ENCODE peak calls at places on chromosome 1, in eight cellular contexts. One of them, this sample, is unnamed.

GRCh38 chr1:228339059-228339704 is 67.5 kb downstream of the TRIM11 start:
- DNase-seq in AG09309: no peak
- DNase-seq in H1: no peak
- DNase-seq in CD4-positive, alpha-beta T cell: no peak
- DNase-seq in glutamatergic neuron: no peak
- DNase-seq in heart left ventricle: no peak
- DNase-seq in GM10248: no peak
- DNase-seq in A549: no peak
- DNase-seq in this sample: no peak

GRCh38 chr1:246711548-246712003 is 12.6 kb upstream of the SCCPDH start:
- DNase-seq in AG09309: no peak
- DNase-seq in H1: no peak
- DNase-seq in CD4-positive, alpha-beta T cell: no peak
- DNase-seq in glutamatergic neuron: no peak
- DNase-seq in heart left ventricle: no peak
- DNase-seq in GM10248: no peak
- DNase-seq in A549: no peak
- DNase-seq in this sample: no peak

GRCh38 chr1:235468009-235468408 is 36.2 kb downstream of the B3GALNT2 start:
- DNase-seq in AG09309: no peak
- DNase-seq in H1: no peak
- DNase-seq in CD4-positive, alpha-beta T cell: no peak
- DNase-seq in glutamatergic neuron: no peak
- DNase-seq in heart left ventricle: no peak
- DNase-seq in GM10248: no peak
- DNase-seq in A549: no peak
- DNase-seq in this sample: no peak

GRCh38 chr1:24711329-24711728 is 33.9 kb upstream of the CLIC4 start:
- DNase-seq in AG09309: no peak
- DNase-seq in H1: no peak
- DNase-seq in CD4-positive, alpha-beta T cell: no peak
- DNase-seq in glutamatergic neuron: no peak
- DNase-seq in heart left ventricle: no peak
- DNase-seq in GM10248: no peak
- DNase-seq in A549: no peak
- DNase-seq in this sample: no peak

GRCh38 chr1:54108156-54108555 is 44.6 kb downstream of the CDCP2 start:
- DNase-seq in AG09309: no peak
- DNase-seq in H1: no peak
- DNase-seq in CD4-positive, alpha-beta T cell: no peak
- DNase-seq in glutamatergic neuron: no peak
- DNase-seq in heart left ventricle: no peak
- DNase-seq in GM10248: no peak
- DNase-seq in A549: no peak
- DNase-seq in this sample: no peak

GRCh38 chr1:191343816-191344215 is 814.4 kb upstream of the RGS18 start:
- DNase-seq in AG09309: no peak
- DNase-seq in H1: no peak
- DNase-seq in CD4-positive, alpha-beta T cell: no peak
- DNase-seq in glutamatergic neuron: no peak
- DNase-seq in heart left ventricle: no peak
- DNase-seq in GM10248: no peak
- DNase-seq in A549: no peak
- DNase-seq in this sample: no peak

GRCh38 chr1:63294797-63295594 is 27.4 kb upstream of the FOXD3 start:
- DNase-seq in AG09309: no peak
- DNase-seq in H1: peak; percentile 66
- DNase-seq in CD4-positive, alpha-beta T cell: no peak
- DNase-seq in glutamatergic neuron: no peak
- DNase-seq in heart left ventricle: no peak
- DNase-seq in GM10248: no peak
- DNase-seq in A549: no peak
- DNase-seq in this sample: no peak

GRCh38 chr1:64995316-64995715 is 29.0 kb upstream of the JAK1 start:
- DNase-seq in AG09309: no peak
- DNase-seq in H1: no peak
- DNase-seq in CD4-positive, alpha-beta T cell: no peak
- DNase-seq in glutamatergic neuron: no peak
- DNase-seq in heart left ventricle: no peak
- DNase-seq in GM10248: no peak
- DNase-seq in A549: no peak
- DNase-seq in this sample: no peak

GRCh38 chr1:165886193-165886592 is 58.8 kb downstream of the UCK2 start:
- DNase-seq in AG09309: no peak
- DNase-seq in H1: no peak
- DNase-seq in CD4-positive, alpha-beta T cell: no peak
- DNase-seq in glutamatergic neuron: no peak
- DNase-seq in heart left ventricle: no peak
- DNase-seq in GM10248: no peak
- DNase-seq in A549: no peak
- DNase-seq in this sample: no peak

GRCh38 chr1:75672528-75673393 is 51.7 kb upstream of the ACADM start:
- DNase-seq in AG09309: peak; percentile 52
- DNase-seq in H1: no peak
- DNase-seq in CD4-positive, alpha-beta T cell: no peak
- DNase-seq in glutamatergic neuron: no peak
- DNase-seq in heart left ventricle: no peak
- DNase-seq in GM10248: no peak
- DNase-seq in A549: peak; percentile 32
- DNase-seq in this sample: no peak

DNA sequence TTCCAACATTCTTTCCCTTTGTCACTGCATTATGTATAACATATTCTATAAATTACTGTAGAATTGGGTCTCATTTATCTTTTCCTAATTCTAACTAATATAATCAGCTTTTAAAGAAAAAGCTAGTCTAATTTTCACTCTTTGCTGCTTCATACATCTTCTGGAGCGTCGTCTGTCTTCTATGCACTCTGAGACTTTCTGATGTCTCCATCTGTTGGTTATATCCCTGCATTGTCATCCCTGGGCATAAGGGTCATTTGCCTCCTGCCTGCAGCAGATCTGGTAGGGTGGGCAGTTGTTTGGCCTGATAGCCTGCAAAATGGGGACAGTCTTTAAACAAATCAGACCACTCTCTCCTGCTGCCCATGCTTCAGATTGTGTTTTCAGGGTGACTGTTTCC is 40.8 kb upstream of the DYNLT5 start:
- DNase-seq in AG09309: no peak
- DNase-seq in H1: no peak
- DNase-seq in CD4-positive, alpha-beta T cell: no peak
- DNase-seq in glutamatergic neuron: no peak
- DNase-seq in heart left ventricle: no peak
- DNase-seq in GM10248: no peak
- DNase-seq in A549: peak; percentile 3
- DNase-seq in this sample: no peak
- TF ChIP-seq CTCF in AG09309: peak; percentile 43
- TF ChIP-seq CTCF in H1: peak; percentile 48
- TF ChIP-seq CTCF in CD4-positive, alpha-beta T cell: no peak
- TF ChIP-seq CTCF in glutamatergic neuron: no peak
- TF ChIP-seq CTCF in heart left ventricle: peak; percentile 38
- TF ChIP-seq CTCF in GM10248: peak; percentile 8
- TF ChIP-seq CTCF in A549: peak; percentile 7
- TF ChIP-seq CTCF in this sample: no peak

GRCh38 chr1:155044812-155045690 is 6.1 kb upstream of the ADAM15 start:
- DNase-seq in AG09309: no peak
- DNase-seq in H1: peak; percentile 73
- DNase-seq in CD4-positive, alpha-beta T cell: peak; percentile 43
- DNase-seq in glutamatergic neuron: peak; percentile 79
- DNase-seq in heart left ventricle: peak; percentile 84
- DNase-seq in GM10248: peak; percentile 81
- DNase-seq in A549: peak; percentile 88
- DNase-seq in this sample: peak; percentile 92
- TF ChIP-seq CTCF in AG09309: peak; percentile 80
- TF ChIP-seq CTCF in H1: peak; percentile 86
- TF ChIP-seq CTCF in CD4-positive, alpha-beta T cell: peak; percentile 72
- TF ChIP-seq CTCF in glutamatergic neuron: peak; percentile 46
- TF ChIP-seq CTCF in heart left ventricle: peak; percentile 86
- TF ChIP-seq CTCF in GM10248: peak; percentile 67
- TF ChIP-seq CTCF in A549: peak; percentile 73
- TF ChIP-seq CTCF in this sample: no peak

DNA sequence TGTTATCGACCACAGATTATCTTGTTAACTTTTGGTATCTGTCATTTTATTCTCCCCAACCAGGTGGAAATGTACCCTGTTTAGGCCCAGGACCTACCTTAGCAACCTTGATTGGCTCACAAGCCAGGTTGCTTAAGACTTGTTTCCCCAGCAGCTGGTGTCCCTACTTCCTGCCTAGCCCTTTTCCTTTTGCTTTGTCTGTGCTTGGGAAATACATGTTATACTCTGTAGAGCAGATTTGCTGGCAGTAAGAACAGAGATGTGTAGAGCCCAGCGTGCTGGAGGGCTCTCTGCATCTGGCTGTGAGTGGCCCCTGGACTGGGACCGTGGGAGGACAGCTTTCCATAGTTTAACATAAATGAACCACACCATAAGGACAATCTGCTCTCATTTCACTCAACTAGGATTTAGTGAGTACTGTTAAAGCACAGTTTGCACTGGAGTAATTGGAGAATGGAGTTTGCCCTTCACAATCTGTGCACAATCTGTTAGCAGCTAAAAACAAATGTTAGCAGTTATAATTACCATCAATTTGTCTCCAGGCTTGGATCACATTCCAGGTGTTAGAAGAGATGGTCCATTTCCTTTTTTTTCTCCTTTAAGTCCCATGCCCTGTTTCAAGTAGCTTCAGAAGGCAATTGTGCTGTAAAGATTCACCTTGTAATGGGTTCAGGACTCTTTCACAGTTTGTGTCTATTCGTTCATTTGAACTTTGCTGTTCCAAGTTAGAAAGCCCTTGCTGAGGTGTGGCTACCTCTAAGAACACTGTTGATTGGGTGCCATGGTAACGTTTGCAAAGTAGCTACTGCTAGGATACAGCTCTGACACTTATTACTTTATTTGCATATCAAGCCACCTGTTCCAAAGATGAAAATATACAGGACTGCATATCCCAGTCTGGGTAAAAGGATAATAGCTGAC is at the start of gene APOBEC4:
- DNase-seq in AG09309: no peak
- DNase-seq in H1: no peak
- DNase-seq in CD4-positive, alpha-beta T cell: no peak
- DNase-seq in glutamatergic neuron: no peak
- DNase-seq in heart left ventricle: no peak
- DNase-seq in GM10248: no peak
- DNase-seq in A549: no peak
- DNase-seq in this sample: no peak
- TF ChIP-seq CTCF in AG09309: no peak
- TF ChIP-seq CTCF in H1: no peak
- TF ChIP-seq CTCF in CD4-positive, alpha-beta T cell: no peak
- TF ChIP-seq CTCF in glutamatergic neuron: no peak
- TF ChIP-seq CTCF in heart left ventricle: no peak
- TF ChIP-seq CTCF in GM10248: no peak
- TF ChIP-seq CTCF in A549: no peak
- TF ChIP-seq CTCF in this sample: no peak

GRCh38 chr1:154466879-154467767 is 34.9 kb upstream of the TDRD10 start:
- DNase-seq in AG09309: no peak
- DNase-seq in H1: no peak
- DNase-seq in CD4-positive, alpha-beta T cell: no peak
- DNase-seq in glutamatergic neuron: no peak
- DNase-seq in heart left ventricle: no peak
- DNase-seq in GM10248: peak; percentile 48
- DNase-seq in A549: no peak
- DNase-seq in this sample: no peak
- TF ChIP-seq CTCF in AG09309: peak; percentile 52
- TF ChIP-seq CTCF in H1: peak; percentile 16
- TF ChIP-seq CTCF in CD4-positive, alpha-beta T cell: no peak
- TF ChIP-seq CTCF in glutamatergic neuron: no peak
- TF ChIP-seq CTCF in heart left ventricle: peak; percentile 46
- TF ChIP-seq CTCF in GM10248: peak; percentile 40
- TF ChIP-seq CTCF in A549: peak; percentile 28
- TF ChIP-seq CTCF in this sample: no peak

GRCh38 chr1:40842201-40842600 is 20.0 kb downstream of the CITED4 start:
- DNase-seq in AG09309: no peak
- DNase-seq in H1: no peak
- DNase-seq in CD4-positive, alpha-beta T cell: no peak
- DNase-seq in glutamatergic neuron: no peak
- DNase-seq in heart left ventricle: no peak
- DNase-seq in GM10248: no peak
- DNase-seq in A549: no peak
- DNase-seq in this sample: no peak

GRCh38 chr1:40838980-40839942 is 22.9 kb downstream of the CITED4 start:
- DNase-seq in AG09309: no peak
- DNase-seq in H1: no peak
- DNase-seq in CD4-positive, alpha-beta T cell: no peak
- DNase-seq in glutamatergic neuron: no peak
- DNase-seq in heart left ventricle: no peak
- DNase-seq in GM10248: no peak
- DNase-seq in A549: no peak
- DNase-seq in this sample: no peak

GRCh38 chr1:40841602-40842001 is 20.6 kb downstream of the CITED4 start:
- DNase-seq in AG09309: no peak
- DNase-seq in H1: no peak
- DNase-seq in CD4-positive, alpha-beta T cell: no peak
- DNase-seq in glutamatergic neuron: no peak
- DNase-seq in heart left ventricle: no peak
- DNase-seq in GM10248: no peak
- DNase-seq in A549: no peak
- DNase-seq in this sample: no peak

GRCh38 chr1:40839943-40840335 is 22.2 kb downstream of the CITED4 start:
- DNase-seq in AG09309: no peak
- DNase-seq in H1: no peak
- DNase-seq in CD4-positive, alpha-beta T cell: no peak
- DNase-seq in glutamatergic neuron: no peak
- DNase-seq in heart left ventricle: no peak
- DNase-seq in GM10248: no peak
- DNase-seq in A549: no peak
- DNase-seq in this sample: no peak

DNA sequence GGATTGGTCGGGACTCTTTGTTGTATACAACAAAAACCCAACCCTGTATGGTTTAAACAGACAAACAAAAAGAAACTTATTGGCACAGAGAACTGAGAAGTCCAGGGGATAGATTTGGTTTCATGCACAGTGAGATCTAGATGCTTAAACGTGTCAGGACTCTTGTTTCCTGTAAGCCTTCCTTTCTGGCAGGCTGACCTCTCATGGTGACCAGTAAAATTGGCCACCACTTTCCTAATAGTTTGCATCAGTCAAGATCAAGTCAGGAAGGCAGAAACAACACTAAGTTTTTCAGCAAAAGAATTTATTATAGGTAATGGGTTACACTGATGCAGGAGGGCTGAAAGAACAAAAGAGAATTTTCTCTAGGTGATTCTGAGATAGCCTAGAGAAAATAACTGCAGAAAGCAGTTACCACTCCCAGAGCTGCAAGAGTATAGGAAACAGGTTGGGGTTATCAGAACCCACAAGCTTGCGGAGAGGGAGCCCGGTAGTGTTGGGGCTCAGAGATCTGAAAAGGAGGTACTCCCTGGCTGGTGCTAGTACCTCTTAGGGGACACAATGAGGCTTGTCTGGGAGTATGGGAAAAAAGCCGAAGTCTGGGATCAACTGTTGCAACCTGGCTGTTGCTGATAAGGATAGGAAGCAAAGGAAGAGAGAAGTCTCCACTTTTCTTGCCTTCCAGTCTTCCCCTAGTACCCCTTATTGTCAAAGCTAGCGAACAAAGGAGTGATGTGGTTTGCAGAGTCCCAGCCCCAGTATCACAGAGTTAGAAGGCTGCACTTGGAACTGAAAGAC is 21.4 kb downstream of the CITED4 start:
- DNase-seq in AG09309: no peak
- DNase-seq in H1: no peak
- DNase-seq in CD4-positive, alpha-beta T cell: no peak
- DNase-seq in glutamatergic neuron: no peak
- DNase-seq in heart left ventricle: no peak
- DNase-seq in GM10248: no peak
- DNase-seq in A549: no peak
- DNase-seq in this sample: no peak
- TF ChIP-seq CTCF in AG09309: no peak
- TF ChIP-seq CTCF in H1: no peak
- TF ChIP-seq CTCF in CD4-positive, alpha-beta T cell: no peak
- TF ChIP-seq CTCF in glutamatergic neuron: no peak
- TF ChIP-seq CTCF in heart left ventricle: no peak
- TF ChIP-seq CTCF in GM10248: peak; percentile 23
- TF ChIP-seq CTCF in A549: no peak
- TF ChIP-seq CTCF in this sample: no peak

This sample was measured in lower leg skin.